ENCODE peak calls at places on chromosome 12, in six cellular contexts. G is pancreas, L is HFF-Myc, I is HTR-8/SVneo, W is M059J, Q is activated gamma-delta T cell treated with Interleukin-2 at 50 U/mL for 16 hours. U is an unnamed sample.

GRCh38 chr12:129819391-129819790 is 84.4 kb downstream of the TMEM132D start:
- DNase-seq in G (no peak), W (no peak), Q (no peak), L (no peak), I (no peak), U (no peak)

GRCh38 chr12:52797529-52797894 is 1.6 kb upstream of the KRT3 start:
- DNase-seq in Q (no peak), W (no peak), I (no peak), L (no peak), G (no peak), U (no peak)

GRCh38 chr12:27076930-27077329 is 5.4 kb downstream of the C12orf71 start:
- DNase-seq in L (no peak), W (peak), G (no peak), Q (no peak), I (peak), U (no peak)

GRCh38 chr12:116662612-116663144 is 75.2 kb downstream of the SPRING1 start:
- DNase-seq in L (no peak), I (no peak), Q (no peak), W (no peak), G (peak), U (no peak)

GRCh38 chr12:65740873-65741600 is 83.2 kb upstream of the HMGA2 start:
- DNase-seq in W (no peak), Q (peak), G (peak), L (no peak), I (peak), U (peak)

GRCh38 chr12:47725893-47726292 is 603 bp upstream of the ENDOU start:
- DNase-seq in W (peak), G (no peak), I (no peak), Q (no peak), L (peak), U (no peak)

GRCh38 chr12:2669560-2669959 is 125.2 kb upstream of the FKBP4 start:
- DNase-seq in Q (no peak), L (no peak), W (no peak), I (no peak), G (no peak), U (no peak)

GRCh38 chr12:16348435-16349131 is 1.1 kb downstream of the MGST1 start:
- DNase-seq in L (no peak), W (peak), G (no peak), Q (no peak), I (no peak), U (no peak)

GRCh38 chr12:49867580-49868341 is 24.9 kb upstream of the BCDIN3D start:
- DNase-seq in L (no peak), G (no peak), Q (no peak), W (peak), I (no peak), U (no peak)

GRCh38 chr12:63078911-63079310 is 72.1 kb downstream of the AVPR1A start:
- DNase-seq in L (no peak), G (no peak), I (no peak), W (no peak), Q (no peak), U (no peak)